ENCODE peak calls at places on chromosome 1, in seven cellular contexts. P is fibroblast of lung, C is K562, O is BJ, E is psoas muscle, T is lower lobe of right lung, H is fibroblast of pulmonary artery. G is an unnamed sample.

GRCh38 chr1:117339866-117340357 is 27.3 kb upstream of the MAN1A2 start:
- DNase-seq in P (peak), C (peak), O (peak), E (no peak), T (no peak), H (peak), G (no peak)

GRCh38 chr1:168835153-168835648 is 106.2 kb upstream of the DPT start:
- DNase-seq in P (no peak), C (no peak), O (no peak), E (no peak), T (no peak), H (no peak), G (no peak)

GRCh38 chr1:208176654-208177053 is 67.5 kb downstream of the PLXNA2 start:
- DNase-seq in P (no peak), C (no peak), O (no peak), E (no peak), T (no peak), H (no peak), G (no peak)

GRCh38 chr1:218521414-218522169 is 176.5 kb downstream of the TGFB2 start:
- DNase-seq in P (peak), C (peak), O (no peak), E (no peak), T (peak), H (no peak), G (peak)

GRCh38 chr1:175400811-175401210 is 208.2 kb upstream of the KIAA0040 start:
- DNase-seq in P (no peak), C (no peak), O (no peak), E (no peak), T (no peak), H (no peak), G (no peak)

GRCh38 chr1:218536311-218536710 is 191.2 kb downstream of the TGFB2 start:
- DNase-seq in P (no peak), C (no peak), O (no peak), E (no peak), T (no peak), H (no peak), G (no peak)

GRCh38 chr1:230348386-230349022 is 77.6 kb downstream of the PGBD5 start:
- DNase-seq in P (no peak), C (no peak), O (no peak), E (no peak), T (no peak), H (no peak), G (no peak)

GRCh38 chr1:234765181-234765580 is 155.2 kb upstream of the IRF2BP2 start:
- DNase-seq in P (no peak), C (no peak), O (no peak), E (no peak), T (no peak), H (no peak), G (no peak)

GRCh38 chr1:234755449-234755863 is 145.5 kb upstream of the IRF2BP2 start:
- DNase-seq in P (peak), C (no peak), O (peak), E (peak), T (peak), H (peak), G (no peak)

GRCh38 chr1:19661721-19662228 is 2.9 kb upstream of the HTR6 start:
- DNase-seq in P (peak), C (no peak), O (no peak), E (no peak), T (no peak), H (peak), G (no peak)

GRCh38 chr1:10451286-10451685 is 1.5 kb downstream of the CORT start:
- DNase-seq in P (peak), C (no peak), O (peak), E (no peak), T (no peak), H (peak), G (no peak)

GRCh38 chr1:59506952-59507351 is 210.1 kb downstream of the FGGY start:
- DNase-seq in P (peak), C (no peak), O (peak), E (no peak), T (peak), H (no peak), G (peak)

GRCh38 chr1:160161965-160162705 is 10.7 kb downstream of the ATP1A4 start:
- DNase-seq in P (peak), C (no peak), O (no peak), E (no peak), T (no peak), H (peak), G (peak)

GRCh38 chr1:180156631-180157091 is 2.0 kb downstream of the QSOX1 start:
- DNase-seq in P (peak), C (no peak), O (no peak), E (no peak), T (no peak), H (peak), G (no peak)

GRCh38 chr1:200206761-200207160 is 179.3 kb downstream of the NR5A2 start:
- DNase-seq in P (no peak), C (no peak), O (no peak), E (no peak), T (no peak), H (no peak), G (no peak)
- H3K4me3 ChIP-seq in P (no peak), C (no peak), O (no peak), E (no peak), T (no peak), H (no peak), G (no peak)

GRCh38 chr1:37946703-37947360 is at the start of gene INPP5B:
- DNase-seq in P (peak), C (peak), O (peak), E (peak), T (peak), H (peak), G (peak)
- TF ChIP-seq CTCF in P (no peak), C (no peak), O (no peak), E (no peak), T (no peak), H (no peak), G (no peak)

GRCh38 chr1:84481317-84481716 is 2.3 kb downstream of the RPF1 start:
- DNase-seq in P (no peak), C (peak), O (no peak), E (no peak), T (no peak), H (no peak), G (no peak)

GRCh38 chr1:84478876-84479868 is at the start of gene RPF1:
- DNase-seq in P (peak), C (peak), O (peak), E (peak), T (peak), H (peak), G (peak)

GRCh38 chr1:84479998-84480397 is 932 bp downstream of the RPF1 start:
- DNase-seq in P (no peak), C (peak), O (no peak), E (no peak), T (no peak), H (no peak), G (no peak)

GRCh38 chr1:84476225-84476624 is 2.8 kb upstream of the RPF1 start:
- DNase-seq in P (no peak), C (no peak), O (no peak), E (no peak), T (no peak), H (no peak), G (no peak)

GRCh38 chr1:84480658-84481057 is 1.6 kb downstream of the RPF1 start:
- DNase-seq in P (no peak), C (no peak), O (no peak), E (no peak), T (no peak), H (no peak), G (no peak)
- H3K4me3 ChIP-seq in P (peak), C (peak), O (no peak), E (peak), T (peak), H (peak), G (peak)

GRCh38 chr1:113488576-113489177 is 98.4 kb downstream of the MAGI3 start:
- DNase-seq in P (no peak), C (no peak), O (no peak), E (no peak), T (no peak), H (no peak), G (no peak)
- TF ChIP-seq CTCF in P (no peak), C (no peak), O (peak), E (no peak), T (no peak), H (no peak), G (no peak)